ENCODE peak calls at places on chromosome 17, in six cellular contexts. One of them, this sample, is unnamed. For H3K4me1, the result is how much of the 10 kb centered on the place peaks cover.

GRCh38 chr17:40564195-40564882 is 933 bp downstream of the CCR7 start:
- DNase-seq in left ventricle myocardium inferior: no peak
- DNase-seq in aorta: peak
- DNase-seq in Karpas-422: no peak
- DNase-seq in cardiac muscle cell: no peak
- DNase-seq in neural progenitor cell: no peak
- DNase-seq in this sample: no peak

GRCh38 chr17:30920282-30920681 is 1.5 kb upstream of the ADAP2 start:
- DNase-seq in cardiac muscle cell: peak
- DNase-seq in aorta: peak
- DNase-seq in left ventricle myocardium inferior: peak
- DNase-seq in Karpas-422: no peak
- DNase-seq in neural progenitor cell: peak
- DNase-seq in this sample: no peak

GRCh38 chr17:72134560-72135399 is 14.0 kb downstream of the SOX9 start:
- DNase-seq in neural progenitor cell: no peak
- DNase-seq in left ventricle myocardium inferior: no peak
- DNase-seq in aorta: no peak
- DNase-seq in Karpas-422: no peak
- DNase-seq in cardiac muscle cell: no peak
- DNase-seq in this sample: peak

GRCh38 chr17:6069611-6070279 is 434 bp upstream of the WSCD1 start:
- DNase-seq in neural progenitor cell: no peak
- DNase-seq in aorta: peak
- DNase-seq in left ventricle myocardium inferior: no peak
- DNase-seq in Karpas-422: no peak
- DNase-seq in cardiac muscle cell: peak
- DNase-seq in this sample: no peak

GRCh38 chr17:39699818-39700147 is at the start of gene ERBB2:
- DNase-seq in Karpas-422: no peak
- DNase-seq in aorta: peak
- DNase-seq in cardiac muscle cell: peak
- DNase-seq in neural progenitor cell: peak
- DNase-seq in left ventricle myocardium inferior: peak
- DNase-seq in this sample: peak

GRCh38 chr17:81483085-81483861 is 29.3 kb downstream of the ACTG1 start:
- DNase-seq in cardiac muscle cell: no peak
- DNase-seq in aorta: no peak
- DNase-seq in Karpas-422: no peak
- DNase-seq in neural progenitor cell: peak
- DNase-seq in left ventricle myocardium inferior: peak
- DNase-seq in this sample: peak

GRCh38 chr17:66255112-66255511 is 25.9 kb upstream of the APOH start:
- DNase-seq in cardiac muscle cell: peak
- DNase-seq in Karpas-422: peak
- DNase-seq in neural progenitor cell: peak
- DNase-seq in aorta: no peak
- DNase-seq in left ventricle myocardium inferior: no peak
- DNase-seq in this sample: peak

GRCh38 chr17:39926135-39926587 is 1.2 kb downstream of the ORMDL3 start:
- DNase-seq in neural progenitor cell: no peak
- DNase-seq in left ventricle myocardium inferior: no peak
- DNase-seq in cardiac muscle cell: peak
- DNase-seq in Karpas-422: no peak
- DNase-seq in aorta: no peak
- DNase-seq in this sample: no peak

GRCh38 chr17:4530799-4531730 is 24.1 kb downstream of the MYBBP1A start:
- DNase-seq in cardiac muscle cell: no peak
- DNase-seq in aorta: no peak
- DNase-seq in left ventricle myocardium inferior: no peak
- DNase-seq in neural progenitor cell: no peak
- DNase-seq in Karpas-422: peak
- DNase-seq in this sample: no peak

GRCh38 chr17:4534515-4534914 is 20.7 kb downstream of the MYBBP1A start:
- DNase-seq in neural progenitor cell: no peak
- DNase-seq in cardiac muscle cell: no peak
- DNase-seq in aorta: no peak
- DNase-seq in left ventricle myocardium inferior: no peak
- DNase-seq in Karpas-422: peak
- DNase-seq in this sample: no peak

GRCh38 chr17:4532860-4533521 is 22.2 kb downstream of the MYBBP1A start:
- DNase-seq in aorta: no peak
- DNase-seq in neural progenitor cell: no peak
- DNase-seq in cardiac muscle cell: no peak
- DNase-seq in Karpas-422: peak
- DNase-seq in left ventricle myocardium inferior: no peak
- DNase-seq in this sample: no peak

GRCh38 chr17:4533522-4534502 is 21.4 kb downstream of the MYBBP1A start:
- DNase-seq in neural progenitor cell: peak
- DNase-seq in Karpas-422: peak
- DNase-seq in left ventricle myocardium inferior: peak
- DNase-seq in cardiac muscle cell: no peak
- DNase-seq in aorta: no peak
- DNase-seq in this sample: peak

DNA sequence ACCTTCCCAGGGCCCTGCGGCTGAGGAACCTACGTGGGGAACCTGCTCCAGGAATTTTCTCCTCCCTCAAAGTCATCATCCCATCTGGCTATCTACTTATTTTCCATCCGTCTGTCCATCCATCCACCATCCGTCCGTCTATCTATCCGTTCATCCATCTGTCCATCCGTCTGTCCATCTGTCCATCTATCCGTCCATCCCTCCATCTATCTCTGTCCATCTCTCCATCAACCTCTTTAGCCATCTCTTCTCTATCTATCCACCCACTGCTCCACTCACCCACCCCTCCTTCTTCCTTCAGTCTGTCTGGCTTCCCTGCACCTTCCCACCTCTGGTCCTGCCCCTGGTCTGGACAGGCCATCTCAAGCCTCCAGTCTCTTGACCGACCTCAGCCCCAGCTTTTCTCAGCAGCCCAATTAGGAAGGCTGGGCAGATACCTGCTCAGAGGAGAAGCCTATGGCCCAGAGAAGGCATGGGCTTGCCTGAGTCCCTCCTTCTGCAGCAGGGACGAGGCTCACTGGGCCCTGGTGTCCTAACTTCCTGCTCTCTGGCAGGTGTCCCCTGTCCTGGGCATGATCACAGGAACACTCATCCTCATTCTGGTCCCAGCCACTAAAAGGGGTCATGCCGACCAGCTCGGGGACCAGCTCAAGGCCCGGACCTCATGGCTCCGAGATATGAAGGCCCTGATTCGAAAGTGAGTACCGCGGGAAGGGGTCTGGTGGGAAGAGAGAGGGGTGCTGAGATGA is 23.0 kb downstream of the MYBBP1A start:
- DNase-seq in Karpas-422: peak
- DNase-seq in cardiac muscle cell: no peak
- DNase-seq in aorta: no peak
- DNase-seq in neural progenitor cell: no peak
- DNase-seq in left ventricle myocardium inferior: no peak
- DNase-seq in this sample: no peak
- H3K4me1 ChIP-seq in Karpas-422: under half
- H3K4me1 ChIP-seq in cardiac muscle cell: under half
- H3K4me1 ChIP-seq in aorta: under half
- H3K4me1 ChIP-seq in neural progenitor cell: under half
- H3K4me1 ChIP-seq in left ventricle myocardium inferior: half or more
- H3K4me1 ChIP-seq in this sample: under half

GRCh38 chr17:64707077-64707591 is 45.0 kb upstream of the SMURF2 start:
- DNase-seq in aorta: peak
- DNase-seq in left ventricle myocardium inferior: peak
- DNase-seq in neural progenitor cell: no peak
- DNase-seq in Karpas-422: no peak
- DNase-seq in cardiac muscle cell: peak
- DNase-seq in this sample: peak

GRCh38 chr17:64706224-64707076 is 44.3 kb upstream of the SMURF2 start:
- DNase-seq in neural progenitor cell: no peak
- DNase-seq in cardiac muscle cell: no peak
- DNase-seq in aorta: no peak
- DNase-seq in Karpas-422: no peak
- DNase-seq in left ventricle myocardium inferior: no peak
- DNase-seq in this sample: no peak

DNA sequence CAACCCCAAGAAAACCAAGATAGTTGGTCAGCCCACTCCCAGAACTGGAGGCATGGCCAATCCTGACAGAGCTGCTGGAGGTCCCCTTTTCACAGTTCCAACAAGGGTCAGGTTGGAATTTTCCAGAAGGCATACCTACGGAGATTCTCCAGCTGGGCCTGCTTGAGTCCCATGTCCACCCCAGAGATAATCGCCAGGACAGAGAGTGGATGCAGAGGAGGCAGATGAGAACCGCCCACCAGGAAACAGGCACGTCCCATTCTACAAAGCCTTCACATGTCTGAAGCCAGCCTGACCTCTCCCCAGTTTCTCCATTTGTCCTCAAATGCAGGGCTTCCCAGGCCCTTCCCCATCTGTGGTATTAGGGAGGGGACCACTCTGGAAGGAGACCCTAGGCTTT is 47.4 kb upstream of the SMURF2 start:
- DNase-seq in cardiac muscle cell: no peak
- DNase-seq in Karpas-422: no peak
- DNase-seq in neural progenitor cell: no peak
- DNase-seq in left ventricle myocardium inferior: no peak
- DNase-seq in aorta: no peak
- DNase-seq in this sample: no peak
- H3K27ac ChIP-seq in cardiac muscle cell: no peak
- H3K27ac ChIP-seq in Karpas-422: no peak
- H3K27ac ChIP-seq in neural progenitor cell: no peak
- H3K27ac ChIP-seq in left ventricle myocardium inferior: peak
- H3K27ac ChIP-seq in aorta: no peak
- H3K27ac ChIP-seq in this sample: peak

GRCh38 chr17:35448214-35448898 is at the start of gene SLFN13:
- DNase-seq in Karpas-422: no peak
- DNase-seq in left ventricle myocardium inferior: peak
- DNase-seq in neural progenitor cell: peak
- DNase-seq in aorta: peak
- DNase-seq in cardiac muscle cell: peak
- DNase-seq in this sample: no peak

GRCh38 chr17:35448899-35449227 is 297 bp upstream of the SLFN13 start:
- DNase-seq in left ventricle myocardium inferior: no peak
- DNase-seq in Karpas-422: no peak
- DNase-seq in neural progenitor cell: peak
- DNase-seq in cardiac muscle cell: no peak
- DNase-seq in aorta: no peak
- DNase-seq in this sample: no peak

GRCh38 chr17:35447494-35447893 is 1.1 kb downstream of the SLFN13 start:
- DNase-seq in neural progenitor cell: peak
- DNase-seq in cardiac muscle cell: no peak
- DNase-seq in left ventricle myocardium inferior: no peak
- DNase-seq in aorta: no peak
- DNase-seq in Karpas-422: no peak
- DNase-seq in this sample: peak

GRCh38 chr17:35449371-35449931 is 885 bp upstream of the SLFN13 start:
- DNase-seq in left ventricle myocardium inferior: peak
- DNase-seq in Karpas-422: no peak
- DNase-seq in neural progenitor cell: peak
- DNase-seq in aorta: peak
- DNase-seq in cardiac muscle cell: peak
- DNase-seq in this sample: no peak
- H3K4me3 ChIP-seq in left ventricle myocardium inferior: peak
- H3K4me3 ChIP-seq in Karpas-422: no peak
- H3K4me3 ChIP-seq in neural progenitor cell: peak
- H3K4me3 ChIP-seq in aorta: peak
- H3K4me3 ChIP-seq in cardiac muscle cell: peak
- H3K4me3 ChIP-seq in this sample: no peak

GRCh38 chr17:45409659-45410076 is 23.0 kb downstream of the ARHGAP27 start:
- DNase-seq in aorta: no peak
- DNase-seq in Karpas-422: peak
- DNase-seq in cardiac muscle cell: no peak
- DNase-seq in neural progenitor cell: no peak
- DNase-seq in left ventricle myocardium inferior: no peak
- DNase-seq in this sample: no peak
- H3K4me1 ChIP-seq in aorta: under half
- H3K4me1 ChIP-seq in Karpas-422: half or more
- H3K4me1 ChIP-seq in cardiac muscle cell: under half
- H3K4me1 ChIP-seq in neural progenitor cell: under half
- H3K4me1 ChIP-seq in left ventricle myocardium inferior: half or more
- H3K4me1 ChIP-seq in this sample: under half